ENCODE peak calls at places on chromosome 19, in seven cellular contexts. One of them, this sample, is unnamed.

GRCh38 chr19:36837902-36838783 is at the start of gene ZNF790:
- DNase-seq in HepG2: peak
- DNase-seq in HCT116: no peak
- DNase-seq in H1: peak
- DNase-seq in GM12878: peak
- DNase-seq in SK-N-SH: peak
- DNase-seq in K562: peak
- DNase-seq in this sample: peak

GRCh38 chr19:33530842-33531241 is 9.3 kb upstream of the PEPD start:
- DNase-seq in GM12878: no peak
- DNase-seq in HepG2: no peak
- DNase-seq in K562: no peak
- DNase-seq in HCT116: no peak
- DNase-seq in H1: no peak
- DNase-seq in SK-N-SH: no peak
- DNase-seq in this sample: no peak

GRCh38 chr19:7242601-7243258 is 51.5 kb downstream of the INSR start:
- DNase-seq in HCT116: no peak
- DNase-seq in H1: no peak
- DNase-seq in HepG2: no peak
- DNase-seq in SK-N-SH: peak
- DNase-seq in GM12878: peak
- DNase-seq in K562: no peak
- DNase-seq in this sample: no peak

GRCh38 chr19:48491793-48492123 is 19.9 kb downstream of the LMTK3 start:
- DNase-seq in H1: no peak
- DNase-seq in HepG2: no peak
- DNase-seq in K562: no peak
- DNase-seq in HCT116: no peak
- DNase-seq in GM12878: no peak
- DNase-seq in SK-N-SH: no peak
- DNase-seq in this sample: no peak

GRCh38 chr19:14345364-14345763 is 35.9 kb upstream of the ADGRE5 start:
- DNase-seq in SK-N-SH: no peak
- DNase-seq in HCT116: no peak
- DNase-seq in HepG2: no peak
- DNase-seq in H1: no peak
- DNase-seq in GM12878: no peak
- DNase-seq in K562: no peak
- DNase-seq in this sample: no peak

GRCh38 chr19:43595605-43595998 is 332 bp downstream of the IRGQ start:
- DNase-seq in GM12878: no peak
- DNase-seq in SK-N-SH: no peak
- DNase-seq in HepG2: no peak
- DNase-seq in HCT116: no peak
- DNase-seq in H1: peak
- DNase-seq in K562: no peak
- DNase-seq in this sample: no peak

GRCh38 chr19:45568732-45569131 is 15.9 kb downstream of the OPA3 start:
- DNase-seq in SK-N-SH: no peak
- DNase-seq in K562: no peak
- DNase-seq in H1: no peak
- DNase-seq in GM12878: no peak
- DNase-seq in HCT116: peak
- DNase-seq in HepG2: no peak
- DNase-seq in this sample: no peak

GRCh38 chr19:40831502-40832430 is 18.5 kb downstream of the CYP2A6 start:
- DNase-seq in SK-N-SH: no peak
- DNase-seq in HCT116: no peak
- DNase-seq in HepG2: peak
- DNase-seq in H1: no peak
- DNase-seq in K562: no peak
- DNase-seq in GM12878: no peak
- DNase-seq in this sample: peak

GRCh38 chr19:17933414-17934129 is 757 bp downstream of the CCDC124 start:
- DNase-seq in GM12878: no peak
- DNase-seq in HepG2: peak
- DNase-seq in K562: peak
- DNase-seq in H1: no peak
- DNase-seq in SK-N-SH: no peak
- DNase-seq in HCT116: no peak
- DNase-seq in this sample: peak

GRCh38 chr19:19224852-19225494 is 13.2 kb downstream of the NCAN start:
- DNase-seq in K562: peak
- DNase-seq in H1: peak
- DNase-seq in HCT116: peak
- DNase-seq in GM12878: no peak
- DNase-seq in HepG2: peak
- DNase-seq in SK-N-SH: no peak
- DNase-seq in this sample: peak

GRCh38 chr19:584240-585001 is 5.3 kb upstream of the HCN2 start:
- DNase-seq in GM12878: no peak
- DNase-seq in HepG2: no peak
- DNase-seq in K562: peak
- DNase-seq in HCT116: no peak
- DNase-seq in SK-N-SH: peak
- DNase-seq in H1: peak
- DNase-seq in this sample: peak

GRCh38 chr19:41351339-41352245 is 2.1 kb downstream of the TGFB1 start:
- DNase-seq in H1: peak
- DNase-seq in SK-N-SH: peak
- DNase-seq in GM12878: no peak
- DNase-seq in HCT116: no peak
- DNase-seq in HepG2: no peak
- DNase-seq in K562: peak
- DNase-seq in this sample: no peak

GRCh38 chr19:33414667-33415605 is 41.4 kb downstream of the CEBPG start:
- DNase-seq in GM12878: no peak
- DNase-seq in H1: no peak
- DNase-seq in HCT116: no peak
- DNase-seq in HepG2: no peak
- DNase-seq in K562: no peak
- DNase-seq in SK-N-SH: no peak
- DNase-seq in this sample: no peak

GRCh38 chr19:16041571-16042386 is 34.5 kb upstream of the TPM4 start:
- DNase-seq in GM12878: no peak
- DNase-seq in HCT116: peak
- DNase-seq in HepG2: peak
- DNase-seq in SK-N-SH: peak
- DNase-seq in K562: peak
- DNase-seq in H1: peak
- DNase-seq in this sample: peak

GRCh38 chr19:38977445-38978314 is 2.1 kb upstream of the FBXO17 start:
- DNase-seq in HepG2: no peak
- DNase-seq in H1: no peak
- DNase-seq in K562: no peak
- DNase-seq in HCT116: no peak
- DNase-seq in GM12878: peak
- DNase-seq in SK-N-SH: no peak
- DNase-seq in this sample: no peak

GRCh38 chr19:41328157-41328817 is 18.3 kb downstream of the CCDC97 start:
- DNase-seq in GM12878: no peak
- DNase-seq in HCT116: no peak
- DNase-seq in K562: no peak
- DNase-seq in SK-N-SH: no peak
- DNase-seq in HepG2: no peak
- DNase-seq in H1: no peak
- DNase-seq in this sample: no peak

DNA sequence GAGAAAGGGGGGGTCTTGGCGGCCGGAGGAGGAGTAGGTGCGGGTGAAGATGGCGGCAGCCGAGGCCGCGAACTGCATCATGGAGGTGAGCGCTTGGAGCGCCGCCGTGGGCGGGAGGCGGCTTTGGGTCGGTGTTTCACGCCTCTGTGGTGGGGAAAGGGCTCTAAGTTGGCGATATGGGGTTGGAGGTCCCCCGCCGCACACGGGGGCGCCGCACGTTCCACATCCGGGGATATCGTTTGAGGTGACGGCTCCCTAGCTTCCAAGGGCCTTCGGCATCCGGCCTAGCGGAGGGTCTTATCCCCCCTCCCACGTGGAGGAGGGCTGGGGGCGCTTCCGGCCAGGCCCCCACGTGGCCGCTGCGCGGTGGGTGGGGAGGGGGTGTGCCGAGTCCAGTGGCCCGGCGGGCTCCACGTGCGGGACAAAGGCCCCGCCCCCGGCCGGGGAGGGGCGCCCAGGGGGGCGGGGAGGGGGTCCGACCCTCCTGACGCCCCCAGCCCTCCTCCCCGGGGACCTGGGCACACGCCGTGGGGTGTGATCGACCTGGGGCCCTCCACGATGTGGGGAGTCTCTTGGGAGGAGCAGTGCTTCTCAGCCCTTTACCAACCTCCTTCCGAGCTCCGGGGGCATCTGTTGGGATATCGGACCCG is at the start of gene PRMT1:
- DNase-seq in K562: peak
- DNase-seq in GM12878: no peak
- DNase-seq in HepG2: peak
- DNase-seq in H1: peak
- DNase-seq in SK-N-SH: peak
- DNase-seq in HCT116: no peak
- DNase-seq in this sample: peak
- TF ChIP-seq JUND in K562: no peak
- TF ChIP-seq JUND in GM12878: no peak
- TF ChIP-seq JUND in HepG2: no peak
- TF ChIP-seq JUND in H1: peak
- TF ChIP-seq JUND in SK-N-SH: no peak
- TF ChIP-seq JUND in HCT116: no peak
- TF ChIP-seq JUND in this sample: no peak

DNA sequence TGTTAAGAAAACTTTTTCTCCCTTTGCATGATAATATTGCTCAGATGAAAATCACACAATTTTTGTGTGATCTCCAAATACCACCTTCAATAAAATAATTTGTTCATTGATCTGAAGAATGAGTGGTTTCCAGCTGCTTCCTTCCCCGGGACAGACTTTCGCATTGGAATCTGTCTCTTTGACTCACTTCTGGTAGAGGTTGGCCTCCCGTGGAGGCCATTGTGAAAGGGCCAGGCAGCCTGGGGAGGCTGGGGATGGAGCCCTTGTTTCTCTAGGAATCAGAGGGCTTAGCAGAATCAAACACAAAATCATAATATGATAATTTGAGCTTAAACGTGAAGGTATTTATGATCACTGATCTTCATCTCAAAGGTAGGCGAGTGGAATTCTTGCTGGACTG is 135.0 kb upstream of the ZNF536 start:
- DNase-seq in GM12878: no peak
- DNase-seq in H1: no peak
- DNase-seq in K562: no peak
- DNase-seq in SK-N-SH: no peak
- DNase-seq in HCT116: no peak
- DNase-seq in HepG2: no peak
- DNase-seq in this sample: no peak
- TF ChIP-seq JUND in GM12878: no peak
- TF ChIP-seq JUND in H1: no peak
- TF ChIP-seq JUND in K562: no peak
- TF ChIP-seq JUND in SK-N-SH: no peak
- TF ChIP-seq JUND in HCT116: no peak
- TF ChIP-seq JUND in HepG2: no peak
- TF ChIP-seq JUND in this sample: no peak

DNA sequence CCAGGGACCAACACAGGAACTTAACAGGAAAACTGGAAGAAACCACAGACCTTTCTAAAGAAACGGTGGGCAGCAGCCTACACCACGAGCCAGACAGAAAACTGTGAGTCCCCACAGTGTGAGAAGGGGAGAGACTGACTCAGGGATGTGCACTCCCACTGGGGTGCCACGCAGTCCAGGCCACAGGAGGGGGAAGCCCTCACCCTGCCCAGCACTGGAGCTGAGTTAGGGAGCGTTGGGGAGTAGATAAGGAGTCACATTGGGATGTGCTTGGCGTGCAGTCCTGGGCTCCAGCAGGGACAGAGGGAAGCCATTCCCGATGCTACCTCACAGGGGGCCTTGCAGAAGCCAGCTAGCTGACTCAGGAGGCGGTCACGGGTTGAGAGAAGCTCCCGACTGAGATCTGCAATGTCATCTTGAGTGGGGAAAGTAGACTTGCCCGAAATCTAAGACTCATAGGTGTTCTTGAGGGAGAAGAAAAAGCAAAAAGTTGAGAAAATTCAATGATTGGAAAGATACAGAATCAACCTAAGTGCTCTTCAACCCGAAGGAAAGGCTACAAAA is 17.3 kb downstream of the SIGLEC8 start:
- DNase-seq in HCT116: no peak
- DNase-seq in K562: peak
- DNase-seq in SK-N-SH: no peak
- DNase-seq in H1: no peak
- DNase-seq in GM12878: no peak
- DNase-seq in HepG2: no peak
- DNase-seq in this sample: no peak
- TF ChIP-seq JUND in HCT116: no peak
- TF ChIP-seq JUND in K562: peak
- TF ChIP-seq JUND in SK-N-SH: no peak
- TF ChIP-seq JUND in H1: no peak
- TF ChIP-seq JUND in GM12878: no peak
- TF ChIP-seq JUND in HepG2: no peak
- TF ChIP-seq JUND in this sample: no peak

DNA sequence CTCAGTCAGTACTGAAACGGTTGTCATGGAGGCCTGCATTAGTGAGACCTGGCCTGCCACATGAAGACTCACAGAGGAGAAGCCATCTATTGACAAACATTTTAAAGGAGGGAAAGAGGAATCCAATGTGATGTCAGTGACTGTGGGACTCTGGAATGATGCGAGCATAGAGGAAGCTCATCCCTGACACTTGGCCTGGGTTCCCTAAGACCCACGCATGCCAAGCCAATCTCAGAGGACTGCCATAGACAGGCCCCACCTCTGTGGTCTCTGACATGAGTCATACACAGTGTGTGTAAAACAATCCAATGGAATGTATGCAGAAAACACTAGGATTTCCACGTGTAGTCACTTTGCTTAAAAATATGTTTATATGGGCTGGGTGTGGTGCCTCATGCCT is 7.8 kb upstream of the DPY19L3 start:
- DNase-seq in H1: no peak
- DNase-seq in K562: peak
- DNase-seq in GM12878: no peak
- DNase-seq in HepG2: peak
- DNase-seq in SK-N-SH: no peak
- DNase-seq in HCT116: no peak
- DNase-seq in this sample: no peak
- TF ChIP-seq JUND in H1: no peak
- TF ChIP-seq JUND in K562: no peak
- TF ChIP-seq JUND in GM12878: no peak
- TF ChIP-seq JUND in HepG2: no peak
- TF ChIP-seq JUND in SK-N-SH: peak
- TF ChIP-seq JUND in HCT116: no peak
- TF ChIP-seq JUND in this sample: no peak

DNA sequence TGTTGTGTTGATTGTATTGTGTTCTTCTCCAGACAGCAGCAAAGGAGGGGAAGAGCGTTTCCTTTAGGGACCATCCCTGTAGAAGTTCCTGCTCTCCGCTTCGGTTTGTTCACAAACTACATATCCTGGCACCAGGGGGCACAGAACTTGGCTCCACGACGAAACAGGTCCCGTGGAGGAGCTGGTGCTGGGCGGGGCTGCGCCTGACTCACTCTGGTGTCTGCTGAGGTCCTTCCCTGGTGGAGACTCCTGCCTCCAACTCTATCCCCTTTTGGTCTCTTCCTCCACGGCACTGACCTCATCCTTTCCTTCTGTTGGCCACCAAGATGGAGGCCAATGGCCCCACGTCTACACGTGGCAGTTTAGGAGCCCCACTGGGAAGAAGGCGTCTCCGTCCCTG is 14.7 kb downstream of the TMPRSS9 start:
- DNase-seq in HepG2: no peak
- DNase-seq in GM12878: no peak
- DNase-seq in SK-N-SH: no peak
- DNase-seq in H1: no peak
- DNase-seq in HCT116: no peak
- DNase-seq in K562: no peak
- DNase-seq in this sample: no peak
- TF ChIP-seq JUND in HepG2: no peak
- TF ChIP-seq JUND in GM12878: no peak
- TF ChIP-seq JUND in SK-N-SH: no peak
- TF ChIP-seq JUND in H1: no peak
- TF ChIP-seq JUND in HCT116: no peak
- TF ChIP-seq JUND in K562: no peak
- TF ChIP-seq JUND in this sample: no peak

This sample was measured in T47D.